ENCODE peak calls at places on chromosomes 11 and 22, in nine cellular contexts. K is germinal center; P is tibial artery; I is NCI-H1092 treated with DMSO at 0.1 percent for 48 hours; T is ELR; Q is T-cell; D is CD8-positive, alpha-beta T cell; E is activated naive CD8-positive, alpha-beta T cell treated with anti-CD3 and anti-CD28 coated beads for 36 hours; M is glutamatergic neuron. S is an unnamed sample.

GRCh38 chr22:11360632-11361031 is 4167.4 kb upstream of the OR11H1 start:
- DNase-seq in K (no peak), P (no peak), I (no peak), T (no peak), Q (no peak), D (no peak), E (no peak), M (no peak), S (no peak)

GRCh38 chr11:113014262-113014661 is 53.0 kb downstream of the NCAM1 start:
- DNase-seq in K (no peak), P (no peak), I (peak; percentile 95), T (no peak), Q (no peak), D (no peak), E (no peak), M (peak; percentile 72), S (no peak)

GRCh38 chr11:33055361-33055760 is 16.0 kb downstream of the TCP11L1 start:
- DNase-seq in K (no peak), P (no peak), I (no peak), T (no peak), Q (no peak), D (no peak), E (no peak), M (no peak), S (no peak)

GRCh38 chr22:30238661-30239420 is 7.7 kb downstream of the LIF start:
- DNase-seq in K (no peak), P (no peak), I (no peak), T (no peak), Q (no peak), D (no peak), E (no peak), M (no peak), S (no peak)

GRCh38 chr22:27726726-27727449 is 74.7 kb downstream of the MN1 start:
- DNase-seq in K (no peak), P (peak; percentile 81), I (no peak), T (peak; percentile 72), Q (no peak), D (no peak), E (no peak), M (no peak), S (no peak)

GRCh38 chr11:36471577-36471976 is 38.5 kb downstream of the TRAF6 start:
- DNase-seq in K (no peak), P (no peak), I (no peak), T (no peak), Q (no peak), D (no peak), E (no peak), M (no peak), S (no peak)

GRCh38 chr22:49735411-49736311 is 92.0 kb downstream of the BRD1 start:
- DNase-seq in K (no peak), P (peak; percentile 55), I (no peak), T (no peak), Q (no peak), D (no peak), E (no peak), M (no peak), S (peak; percentile 56)

GRCh38 chr11:74008373-74009229 is at the start of gene UCP3:
- DNase-seq in K (no peak), P (no peak), I (peak; percentile 22), T (no peak), Q (no peak), D (no peak), E (no peak), M (no peak), S (no peak)

GRCh38 chr22:40654522-40655167 is 18.1 kb upstream of the MRTFA start:
- DNase-seq in K (no peak), P (peak; percentile 88), I (peak; percentile 27), T (peak; percentile 43), Q (no peak), D (no peak), E (no peak), M (peak; percentile 52), S (no peak)

GRCh38 chr22:41742918-41743317 is 43.6 kb downstream of the MEI1 start:
- DNase-seq in K (no peak), P (no peak), I (peak; percentile 2), T (no peak), Q (no peak), D (no peak), E (no peak), M (no peak), S (no peak)

GRCh38 chr11:34546511-34547206 is 33.1 kb upstream of the ELF5 start:
- DNase-seq in K (no peak), P (no peak), I (peak; percentile 1), T (no peak), Q (no peak), D (no peak), E (no peak), M (no peak), S (no peak)

GRCh38 chr22:48950151-48950915 is 877.3 kb downstream of the BRD1 start:
- DNase-seq in K (no peak), P (peak; percentile 53), I (no peak), T (no peak), Q (no peak), D (peak; percentile 31), E (no peak), M (no peak), S (no peak)